ENCODE peak calls at places on chromosomes 2 and 18, in seven cellular contexts. H is pancreas, D is cerebellar nuclear complex, R is SIG-M5, C is Karpas-422, Q is left kidney, T is HEK293T. X is an unnamed sample.

GRCh38 chr2:240836781-240837467 is 16.9 kb upstream of the KIF1A start:
- DNase-seq in C (no peak), R (no peak), Q (no peak), T (no peak), H (no peak), D (no peak), X (no peak)

GRCh38 chr2:197433770-197434438 is 924 bp downstream of the SF3B1 start:
- DNase-seq in R (no peak), H (no peak), D (no peak), Q (peak; percentile 31), C (peak; percentile 59), T (no peak), X (no peak)

GRCh38 chr2:235026649-235027557 is 75.1 kb downstream of the SH3BP4 start:
- DNase-seq in C (no peak), Q (no peak), T (no peak), H (peak; percentile 98), R (no peak), D (no peak), X (no peak)

GRCh38 chr2:1492696-1493095 is 79.4 kb downstream of the TPO start:
- DNase-seq in T (no peak), Q (peak; percentile 58), R (no peak), D (no peak), C (no peak), H (no peak), X (no peak)

GRCh38 chr2:55311444-55311870 is 42.4 kb upstream of the MTIF2 start:
- DNase-seq in H (no peak), R (peak; percentile 72), D (no peak), C (peak; percentile 70), T (peak; percentile 10), Q (no peak), X (no peak)

GRCh38 chr18:31497711-31498449 is at the start of gene DSG2:
- DNase-seq in H (peak; percentile 90), R (no peak), C (no peak), T (peak; percentile 91), Q (peak; percentile 89), D (no peak), X (no peak)

GRCh38 chr2:181104512-181105121 is 124.2 kb downstream of the UBE2E3 start:
- DNase-seq in T (peak; percentile 31), C (peak; percentile 56), H (no peak), R (no peak), D (peak; percentile 7), Q (peak; percentile 77), X (peak; percentile 53)

GRCh38 chr2:44642123-44642857 is 280.5 kb downstream of the CAMKMT start:
- DNase-seq in Q (no peak), C (no peak), T (no peak), H (no peak), D (no peak), R (no peak), X (no peak)

X was measured in immature natural killer cell.